ENCODE peak calls at places on chromosomes 4 and X, in four cellular contexts. I, J, W and S are unnamed samples.

GRCh38 chr4:55123791-55124190 is 1.6 kb downstream of the KDR start:
- DNase-seq in I (no peak), J (peak; percentile 40), W (no peak), S (no peak)

GRCh38 chrX:138858438-138858837 is 146.9 kb upstream of the FGF13 start:
- DNase-seq in I (no peak), J (peak; percentile 1), W (no peak), S (no peak)

GRCh38 chr4:83216856-83217683 is 67.5 kb downstream of the COQ2 start:
- DNase-seq in I (no peak), J (no peak), W (no peak), S (no peak)

GRCh38 chr4:15895517-15895916 is 43.0 kb downstream of the FGFBP1 start:
- DNase-seq in I (no peak), J (no peak), W (no peak), S (no peak)

GRCh38 chr4:7506119-7506518 is 71.4 kb upstream of the PSAPL1 start:
- DNase-seq in I (peak; percentile 6), J (no peak), W (no peak), S (no peak)

GRCh38 chrX:107117993-107118321 is 665 bp downstream of the RBM41 start:
- DNase-seq in I (no peak), J (peak; percentile 11), W (no peak), S (no peak)

GRCh38 chr4:71832049-71832448 is 48.2 kb upstream of the GC start:
- DNase-seq in I (no peak), J (no peak), W (no peak), S (no peak)

GRCh38 chr4:17875402-17876070 is 64.8 kb downstream of the NCAPG start:
- DNase-seq in I (no peak), J (no peak), W (no peak), S (no peak)